ENCODE peak calls at places on chromosomes 7 and 10, in six cellular contexts. R, L, J, Y, E and C are unnamed samples.

GRCh38 chr7:133688483-133689239 is 435.8 kb downstream of the EXOC4 start:
- DNase-seq in J (no peak), Y (no peak), R (peak), E (no peak), L (no peak), C (no peak)

GRCh38 chr10:116044722-116045374 is 228.2 kb downstream of the GFRA1 start:
- DNase-seq in Y (no peak), L (peak), E (no peak), J (no peak), R (no peak), C (no peak)

GRCh38 chr7:50667789-50668226 is 102.6 kb upstream of the DDC start:
- DNase-seq in R (peak), J (peak), L (peak), Y (no peak), E (no peak), C (no peak)

GRCh38 chr7:94888542-94888941 is 18.9 kb upstream of the PPP1R9A start:
- DNase-seq in Y (peak), J (no peak), L (peak), E (no peak), R (no peak), C (no peak)

GRCh38 chr7:72321081-72321480 is 91.1 kb downstream of the CALN1 start:
- DNase-seq in E (no peak), L (no peak), J (no peak), Y (no peak), R (no peak), C (no peak)

GRCh38 chr7:116449950-116450349 is 49.6 kb upstream of the CAV2 start:
- DNase-seq in R (no peak), E (no peak), Y (no peak), L (no peak), J (no peak), C (no peak)

GRCh38 chr10:30503700-30504462 is 69.9 kb downstream of the MAP3K8 start:
- DNase-seq in R (no peak), J (no peak), Y (no peak), L (no peak), E (no peak), C (no peak)

GRCh38 chr7:57868771-57869483 is 418.9 kb downstream of the ZNF716 start:
- DNase-seq in J (no peak), R (no peak), Y (no peak), E (no peak), L (no peak), C (no peak)

GRCh38 chr7:107856806-107857540 is 34.0 kb upstream of the DLD start:
- DNase-seq in E (no peak), Y (peak), R (no peak), L (no peak), J (no peak), C (no peak)

GRCh38 chr10:78185693-78186055 is 152.0 kb downstream of the RPS24 start:
- DNase-seq in J (no peak), R (no peak), Y (no peak), E (no peak), L (peak), C (peak)

GRCh38 chr7:101823086-101823485 is 5.7 kb downstream of the CUX1 start:
- DNase-seq in J (no peak), R (no peak), Y (no peak), E (no peak), L (no peak), C (no peak)

GRCh38 chr10:103265712-103266329 is 11.1 kb upstream of the INA start:
- DNase-seq in L (peak), R (peak), E (no peak), J (peak), Y (peak), C (no peak)

GRCh38 chr10:76723781-76724336 is 913.7 kb downstream of the KCNMA1 start:
- DNase-seq in L (no peak), J (no peak), R (no peak), Y (no peak), E (no peak), C (no peak)

GRCh38 chr7:68272507-68272906 is 1275.9 kb downstream of the TYW1 start:
- DNase-seq in J (no peak), Y (no peak), R (no peak), L (no peak), E (no peak), C (no peak)

GRCh38 chr7:107147464-107148214 is 21.2 kb upstream of the HBP1 start:
- DNase-seq in R (peak), Y (no peak), L (no peak), J (no peak), E (no peak), C (no peak)

GRCh38 chr7:30012757-30013156 is 13.7 kb downstream of the FKBP14 start:
- DNase-seq in R (no peak), L (no peak), Y (no peak), J (no peak), E (no peak), C (no peak)

GRCh38 chr7:36053589-36053988 is 99.5 kb upstream of the EEPD1 start:
- DNase-seq in Y (no peak), L (no peak), J (no peak), R (no peak), E (no peak), C (no peak)

GRCh38 chr10:132640326-132641125 is 102.9 kb downstream of the INPP5A start:
- DNase-seq in R (no peak), Y (no peak), E (no peak), J (peak), L (no peak), C (peak)

GRCh38 chr10:61812920-61813319 is 88.6 kb upstream of the ARID5B start:
- DNase-seq in E (no peak), Y (no peak), R (no peak), L (no peak), J (no peak), C (no peak)

GRCh38 chr7:149814494-149814893 is 23.7 kb upstream of the ZNF862 start:
- DNase-seq in J (no peak), L (no peak), R (no peak), Y (no peak), E (no peak), C (no peak)

GRCh38 chr7:96596120-96596826 is 113.4 kb downstream of the SEM1 start:
- DNase-seq in Y (no peak), E (no peak), L (no peak), R (no peak), J (no peak), C (no peak)

GRCh38 chr10:98407017-98407743 is 7.8 kb downstream of the PYROXD2 start:
- DNase-seq in R (no peak), L (no peak), E (no peak), Y (no peak), J (no peak), C (no peak)

GRCh38 chr10:70432101-70432500 is 9.4 kb downstream of the NODAL start:
- DNase-seq in R (no peak), E (no peak), L (no peak), J (no peak), Y (no peak), C (no peak)

GRCh38 chr10:110352930-110353243 is 48.2 kb upstream of the SMNDC1 start:
- DNase-seq in E (no peak), R (no peak), J (no peak), Y (no peak), L (no peak), C (no peak)

GRCh38 chr10:110355922-110356627 is 51.4 kb upstream of the SMNDC1 start:
- DNase-seq in J (no peak), R (no peak), L (no peak), Y (peak), E (no peak), C (no peak)

GRCh38 chr10:110353244-110354119 is 48.8 kb upstream of the SMNDC1 start:
- DNase-seq in R (peak), J (no peak), E (no peak), Y (peak), L (peak), C (no peak)

GRCh38 chr10:110355181-110355831 is 50.6 kb upstream of the SMNDC1 start:
- DNase-seq in Y (peak), E (no peak), R (no peak), J (no peak), L (no peak), C (peak)

DNA sequence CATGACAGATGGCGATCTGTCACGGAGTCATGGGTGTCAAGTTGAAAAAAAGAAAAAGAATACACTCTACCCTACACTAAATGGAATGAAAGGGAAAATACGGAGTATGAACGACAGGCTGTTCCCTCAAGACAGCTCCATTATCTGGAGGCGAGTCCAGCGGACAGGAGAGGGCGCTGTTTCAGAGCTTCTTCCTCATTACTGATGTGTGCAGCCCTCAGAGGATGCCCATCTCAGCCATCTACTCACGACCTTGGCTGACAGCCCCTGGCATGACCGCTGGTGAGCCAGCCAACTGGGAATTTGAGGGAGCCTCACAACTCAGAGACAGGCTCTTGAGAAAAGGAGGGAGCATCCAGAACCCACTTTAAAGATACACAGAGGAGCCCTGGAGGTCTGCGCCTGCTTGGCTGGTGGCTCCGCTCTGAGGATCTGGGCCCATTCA is 49.6 kb upstream of the SMNDC1 start:
- DNase-seq in R (peak), L (peak), Y (peak), E (peak), J (peak), C (peak)
- H3K4me3 ChIP-seq in R (no peak), L (no peak), Y (no peak), E (no peak), J (no peak), C (no peak)

GRCh38 chr10:69409968-69410367 is 6.8 kb downstream of the TACR2 start:
- DNase-seq in E (no peak), J (no peak), R (no peak), L (peak), Y (peak), C (peak)

GRCh38 chr10:69406816-69407580 is 9.7 kb downstream of the TACR2 start:
- DNase-seq in L (no peak), J (no peak), R (no peak), Y (no peak), E (no peak), C (peak)

GRCh38 chr10:69409176-69409495 is 7.6 kb downstream of the TACR2 start:
- DNase-seq in J (no peak), L (no peak), Y (no peak), E (no peak), R (no peak), C (no peak)

GRCh38 chr10:69407621-69408301 is 9.0 kb downstream of the TACR2 start:
- DNase-seq in J (no peak), Y (no peak), R (no peak), L (peak), E (no peak), C (peak)

GRCh38 chr10:69408318-69409175 is 8.2 kb downstream of the TACR2 start:
- DNase-seq in J (peak), L (peak), Y (peak), E (peak), R (peak), C (peak)
- TF ChIP-seq POLR2A in J (peak), L (peak), Y (peak), E (no peak), R (no peak), C (no peak)

GRCh38 chr7:47327698-47328391 is 254.1 kb downstream of the TNS3 start:
- DNase-seq in R (peak), J (peak), E (no peak), L (peak), Y (peak), C (no peak)
- H3K4me3 ChIP-seq in R (peak), J (peak), E (peak), L (no peak), Y (peak), C (no peak)

GRCh38 chr10:110668443-110668842 is 24.3 kb downstream of the RBM20 start:
- DNase-seq in R (no peak), L (no peak), E (no peak), Y (no peak), J (no peak), C (no peak)

GRCh38 chr10:110676016-110676415 is 31.9 kb downstream of the RBM20 start:
- DNase-seq in E (no peak), J (no peak), Y (no peak), L (no peak), R (no peak), C (no peak)

GRCh38 chr10:110670335-110670734 is 26.2 kb downstream of the RBM20 start:
- DNase-seq in J (no peak), Y (no peak), R (no peak), L (no peak), E (no peak), C (no peak)

GRCh38 chr10:110672580-110672919 is 28.4 kb downstream of the RBM20 start:
- DNase-seq in R (no peak), Y (no peak), E (no peak), L (no peak), J (no peak), C (no peak)

DNA sequence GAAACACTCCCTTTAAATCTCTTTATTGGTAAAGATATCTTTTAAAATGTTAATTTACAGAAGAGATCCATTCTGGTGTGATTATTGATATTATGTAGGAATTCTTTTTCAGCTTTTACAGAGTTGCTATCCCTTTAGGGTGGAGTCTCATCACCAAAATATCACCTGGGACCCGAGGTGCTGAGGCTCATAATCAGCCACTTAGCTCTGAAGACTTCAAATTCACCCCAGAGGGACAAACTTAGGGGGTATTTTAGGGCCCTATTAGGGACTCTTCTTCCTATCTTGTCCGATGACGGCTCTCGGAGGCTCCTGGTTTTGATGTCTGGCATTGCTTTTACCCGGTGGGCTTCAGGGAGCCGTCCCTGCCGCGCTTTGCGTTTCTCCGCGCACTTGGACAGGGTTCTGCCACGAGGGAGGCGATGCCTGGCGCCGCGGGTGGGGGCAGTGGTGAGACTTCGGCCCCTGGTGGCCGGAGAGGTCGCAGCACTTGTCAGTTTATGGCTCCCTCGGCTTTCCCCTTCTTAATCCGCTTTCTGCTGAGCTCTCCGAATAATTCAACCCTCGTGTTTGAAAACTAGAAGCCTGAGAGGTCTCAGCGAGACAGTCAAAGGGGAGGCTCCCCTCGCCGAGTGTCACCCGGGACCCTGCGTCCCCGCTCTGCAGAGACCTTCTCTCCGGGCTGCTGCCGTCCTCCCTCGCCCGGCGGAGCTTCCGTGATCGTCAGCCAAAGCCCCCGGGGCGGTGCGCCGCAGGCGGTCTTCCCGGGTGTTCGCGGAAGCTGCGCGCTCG is 27.8 kb downstream of the RBM20 start:
- DNase-seq in Y (peak), J (peak), E (peak), L (peak), R (peak), C (peak)
- TF ChIP-seq POLR2A in Y (no peak), J (no peak), E (no peak), L (no peak), R (no peak), C (no peak)

GRCh38 chr7:142345817-142346216 is 88.0 kb upstream of the PRSS58 start:
- DNase-seq in E (no peak), R (no peak), J (no peak), Y (no peak), L (no peak), C (no peak)
- H3K4me3 ChIP-seq in E (no peak), R (no peak), J (no peak), Y (no peak), L (no peak), C (no peak)